ENCODE peak calls at places on chromosome 7, in eight cellular contexts. X is left lobe of liver; H is globus pallidus; N is naive B cell; E is epithelial cell of esophagus; G is NCI-H146; R is CD4-positive, CD25-positive, alpha-beta regulatory T cell; M is AG04450. I is an unnamed sample.

GRCh38 chr7:31073486-31074383 is 21.6 kb downstream of the ADCYAP1R1 start:
- DNase-seq in N (no peak), X (no peak), E (peak; percentile 11), M (no peak), G (no peak), H (no peak), R (no peak), I (no peak)

GRCh38 chr7:21771906-21772610 is 173.6 kb downstream of the CDCA7L start:
- DNase-seq in N (no peak), M (no peak), H (peak; percentile 60), E (peak; percentile 63), X (no peak), R (no peak), G (peak; percentile 74), I (no peak)

GRCh38 chr7:1446611-1447032 is 12.6 kb downstream of the MICALL2 start:
- DNase-seq in R (no peak), E (no peak), X (no peak), N (no peak), H (no peak), G (no peak), M (no peak), I (no peak)

GRCh38 chr7:131292141-131292905 is 35.4 kb upstream of the MKLN1 start:
- DNase-seq in M (no peak), G (no peak), X (no peak), H (no peak), N (no peak), E (no peak), R (no peak), I (no peak)

GRCh38 chr7:88661921-88662320 is 97.6 kb upstream of the ZNF804B start:
- DNase-seq in G (no peak), E (no peak), N (no peak), R (no peak), X (no peak), M (no peak), H (no peak), I (no peak)

GRCh38 chr7:38283809-38284208 is 10.4 kb upstream of the TARP start:
- DNase-seq in X (no peak), M (no peak), G (no peak), R (no peak), H (no peak), N (no peak), E (no peak), I (no peak)

GRCh38 chr7:153005750-153006149 is 246.2 kb downstream of the ACTR3B start:
- DNase-seq in R (no peak), H (no peak), G (no peak), M (no peak), N (no peak), E (no peak), X (no peak), I (no peak)

GRCh38 chr7:117673839-117674238 is 194.0 kb downstream of the CFTR start:
- DNase-seq in H (peak; percentile 72), E (peak; percentile 61), G (peak; percentile 1), N (no peak), X (no peak), M (no peak), R (no peak), I (no peak)

GRCh38 chr7:98930921-98931320 is 52.6 kb downstream of the TRRAP start:
- DNase-seq in M (no peak), E (peak; percentile 26), X (peak; percentile 24), R (peak; percentile 16), N (no peak), G (no peak), H (no peak), I (no peak)

GRCh38 chr7:109763611-109764010 is 1193.9 kb downstream of the DNAJB9 start:
- DNase-seq in M (no peak), E (peak; percentile 20), H (no peak), G (no peak), N (no peak), R (no peak), X (no peak), I (no peak)

GRCh38 chr7:140673063-140673769 is 471 bp downstream of the ADCK2 start:
- DNase-seq in N (peak; percentile 65), X (peak; percentile 62), R (peak; percentile 37), M (no peak), H (peak; percentile 37), G (peak; percentile 81), E (peak; percentile 61), I (peak; percentile 74)

GRCh38 chr7:41448104-41448503 is 254.8 kb downstream of the INHBA start:
- DNase-seq in E (no peak), H (no peak), N (no peak), X (no peak), M (no peak), G (no peak), R (no peak), I (no peak)

GRCh38 chr7:124701955-124702354 is 63.6 kb downstream of the GPR37 start:
- DNase-seq in X (no peak), R (no peak), G (no peak), E (peak; percentile 77), N (no peak), M (no peak), H (peak; percentile 89), I (no peak)

GRCh38 chr7:30252885-30253795 is 31.3 kb upstream of the ZNRF2 start:
- DNase-seq in G (peak; percentile 35), E (peak; percentile 52), H (peak; percentile 54), X (peak; percentile 75), M (no peak), N (no peak), R (no peak), I (no peak)

GRCh38 chr7:12244129-12244528 is 33.0 kb downstream of the TMEM106B start:
- DNase-seq in N (no peak), M (no peak), E (peak; percentile 31), X (peak; percentile 46), H (peak; percentile 4), R (no peak), G (peak; percentile 64), I (peak; percentile 54)

GRCh38 chr7:1668486-1668931 is 1.6 kb upstream of the ELFN1 start:
- DNase-seq in R (no peak), X (peak; percentile 97), N (no peak), M (no peak), G (no peak), H (no peak), E (peak; percentile 11), I (no peak)

GRCh38 chr7:75572396-75572795 is 80.3 kb downstream of the SPDYE5 start:
- DNase-seq in E (no peak), H (peak; percentile 79), X (no peak), N (no peak), G (no peak), R (no peak), M (no peak), I (no peak)

GRCh38 chr7:128919881-128920789 is 9.6 kb upstream of the KCP start:
- DNase-seq in E (no peak), X (no peak), G (no peak), M (no peak), R (no peak), H (no peak), N (no peak), I (peak; percentile 30)

GRCh38 chr7:35646289-35647033 is 48.5 kb downstream of the HERPUD2 start:
- DNase-seq in E (no peak), R (no peak), M (no peak), H (no peak), N (no peak), X (no peak), G (no peak), I (no peak)

GRCh38 chr7:85135931-85136330 is 50.9 kb downstream of the SEMA3D start:
- DNase-seq in E (no peak), X (no peak), R (no peak), G (no peak), M (peak; percentile 33), H (no peak), N (no peak), I (no peak)

GRCh38 chr7:20395094-20395493 is 64.4 kb downstream of the ITGB8 start:
- DNase-seq in G (no peak), R (no peak), N (no peak), M (no peak), E (peak; percentile 66), H (no peak), X (no peak), I (no peak)

GRCh38 chr7:121187676-121188075 is 141.1 kb upstream of the WNT16 start:
- DNase-seq in H (no peak), X (no peak), M (no peak), R (no peak), E (peak; percentile 21), G (no peak), N (no peak), I (no peak)

GRCh38 chr7:42744746-42745145 is 167.1 kb downstream of the C7orf25 start:
- DNase-seq in H (no peak), M (no peak), N (no peak), R (no peak), G (no peak), E (no peak), X (no peak), I (no peak)

GRCh38 chr7:135075716-135076115 is 72.2 kb upstream of the TMEM140 start:
- DNase-seq in H (no peak), G (no peak), X (no peak), N (no peak), E (no peak), M (no peak), R (no peak), I (no peak)

GRCh38 chr7:31775511-31775910 is 88.5 kb downstream of the PPP1R17 start:
- DNase-seq in N (no peak), M (no peak), G (peak; percentile 35), H (no peak), X (no peak), E (peak; percentile 33), R (no peak), I (no peak)

GRCh38 chr7:157667261-157667660 is 330.5 kb downstream of the DNAJB6 start:
- DNase-seq in E (no peak), M (no peak), R (no peak), G (no peak), N (no peak), H (no peak), X (no peak), I (no peak)

GRCh38 chr7:24406053-24406561 is 122.1 kb downstream of the NPY start:
- DNase-seq in X (no peak), G (no peak), H (no peak), M (no peak), E (peak; percentile 85), N (no peak), R (no peak), I (no peak)

GRCh38 chr7:43572516-43573049 is 10.3 kb upstream of the STK17A start:
- DNase-seq in X (no peak), M (peak; percentile 98), E (peak; percentile 99), R (no peak), N (no peak), G (no peak), H (peak; percentile 72), I (peak; percentile 54)

GRCh38 chr7:102404005-102404861 is 8.1 kb downstream of the PRKRIP1 start:
- DNase-seq in H (no peak), E (peak; percentile 68), M (no peak), X (no peak), R (peak; percentile 30), G (peak; percentile 53), N (peak; percentile 73), I (peak; percentile 41)

GRCh38 chr7:7051221-7051877 is 131.0 kb upstream of the C1GALT1 start:
- DNase-seq in N (peak; percentile 3), M (no peak), G (no peak), R (no peak), H (peak; percentile 50), X (no peak), E (peak; percentile 26), I (no peak)

GRCh38 chr7:155944901-155945300 is 132.6 kb upstream of the SHH start:
- DNase-seq in N (no peak), H (no peak), M (no peak), X (no peak), E (no peak), G (no peak), R (no peak), I (no peak)

GRCh38 chr7:92246363-92247101 is 758 bp downstream of the ANKIB1 start:
- DNase-seq in R (peak; percentile 6), X (no peak), G (peak; percentile 67), N (no peak), M (no peak), H (peak; percentile 60), E (peak; percentile 24), I (peak; percentile 53)

GRCh38 chr7:69800495-69800894 is 202.2 kb downstream of the AUTS2 start:
- DNase-seq in X (no peak), G (no peak), H (no peak), E (no peak), R (no peak), M (no peak), N (no peak), I (no peak)

GRCh38 chr7:29336851-29337627 is 142.5 kb downstream of the CHN2 start:
- DNase-seq in M (no peak), H (peak; percentile 82), R (no peak), N (no peak), G (peak; percentile 91), E (no peak), X (no peak), I (no peak)

I was measured in Peyer's patch.